ENCODE peak calls at places on chromosomes 11 and 22, in ten cellular contexts. E is upper lobe of right lung, Y is Calu3, S is left lung, B is GM06990, C is foreskin fibroblast, J is esophagus squamous epithelium, R is RWPE1, M is IMR-90, Z is fibroblast of lung. H is an unnamed sample.
A peak's percentile ranks its signal among the peaks of the same experiment; 100 is the strongest.

GRCh38 chr11:16860632-16861031 is 122.2 kb downstream of the C11orf58 start:
- DNase-seq in S (no peak), R (no peak), M (no peak), E (no peak), B (no peak), C (no peak), J (no peak), Z (no peak), Y (peak; percentile 17), H (no peak)

GRCh38 chr11:106880121-106880520 is 138.2 kb downstream of the GUCY1A2 start:
- DNase-seq in C (no peak), S (no peak), E (no peak), M (no peak), J (no peak), Y (no peak), Z (no peak), B (no peak), R (no peak), H (no peak)

GRCh38 chr11:73157141-73158010 is 15.3 kb upstream of the FCHSD2 start:
- DNase-seq in C (peak; percentile 84), M (peak; percentile 81), E (peak; percentile 68), S (peak; percentile 75), R (no peak), B (peak; percentile 82), Z (peak; percentile 65), Y (no peak), J (no peak), H (no peak)

GRCh38 chr11:59102259-59102765 is 4.7 kb upstream of the FAM111B start:
- DNase-seq in R (peak; percentile 10), C (peak; percentile 72), M (peak; percentile 13), J (no peak), Z (peak; percentile 36), S (peak; percentile 82), B (peak; percentile 88), E (peak; percentile 81), Y (peak; percentile 73), H (no peak)

GRCh38 chr11:56509439-56509838 is 18.3 kb upstream of the OR5M8 start:
- DNase-seq in Z (no peak), J (no peak), E (no peak), S (no peak), M (no peak), Y (peak; percentile 17), B (no peak), R (no peak), C (no peak), H (no peak)

GRCh38 chr11:87019582-87020271 is 18.0 kb upstream of the TMEM135 start:
- DNase-seq in E (no peak), Z (no peak), C (peak; percentile 29), S (no peak), R (no peak), Y (no peak), J (no peak), M (peak; percentile 45), B (no peak), H (no peak)

GRCh38 chr11:69450064-69450856 is 31.2 kb upstream of the LINC01488 start:
- DNase-seq in R (no peak), Y (no peak), E (no peak), M (no peak), B (no peak), J (no peak), Z (no peak), S (no peak), C (no peak), H (no peak)

GRCh38 chr11:313787-314547 is at the start of gene IFITM1:
- DNase-seq in R (peak; percentile 75), S (peak; percentile 76), Y (no peak), C (peak; percentile 85), E (peak; percentile 73), B (peak; percentile 82), Z (peak; percentile 86), J (no peak), M (peak; percentile 84), H (no peak)

GRCh38 chr22:42376721-42377177 is 55.5 kb downstream of the NFAM1 start:
- DNase-seq in E (peak; percentile 82), C (peak; percentile 99), R (no peak), B (no peak), S (no peak), M (peak; percentile 19), Y (no peak), J (no peak), Z (peak; percentile 89), H (peak; percentile 24)

GRCh38 chr11:48307760-48308386 is 1.9 kb downstream of the OR4S1 start:
- DNase-seq in R (peak; percentile 26), J (no peak), Z (peak; percentile 19), E (no peak), Y (peak; percentile 73), B (no peak), S (no peak), C (peak; percentile 16), M (peak; percentile 48), H (no peak)

GRCh38 chr11:8910662-8911039 is 338 bp upstream of the AKIP1 start:
- DNase-seq in R (no peak), Z (no peak), B (no peak), E (no peak), M (no peak), C (no peak), Y (no peak), J (no peak), S (no peak), H (no peak)

DNA sequence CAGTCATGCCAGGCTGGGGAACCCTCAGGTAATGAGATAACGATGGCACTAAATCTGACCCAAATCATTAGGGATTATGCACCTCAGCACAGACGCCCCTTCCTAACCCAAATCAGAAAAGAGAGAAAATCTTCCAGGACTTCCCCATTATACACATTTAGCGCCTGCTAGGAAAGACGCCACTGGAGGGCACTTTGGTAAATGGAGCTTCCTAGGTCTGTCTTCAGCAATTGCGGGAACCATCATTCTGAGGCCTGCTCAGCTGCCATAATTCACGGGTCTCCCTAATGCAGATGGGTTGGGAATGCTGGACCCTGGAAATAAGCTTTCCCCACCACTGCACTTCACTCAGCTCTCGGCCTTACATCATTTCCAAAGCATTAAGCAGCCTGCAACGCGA is 86.2 kb upstream of the OPCML start:
- DNase-seq in Y (no peak), M (no peak), J (no peak), C (no peak), E (no peak), B (no peak), R (no peak), Z (no peak), S (no peak), H (no peak)
- TF ChIP-seq CTCF in Y (no peak), M (no peak), J (no peak), C (no peak), E (no peak), B (no peak), R (no peak), Z (no peak), S (no peak), H (no peak)

GRCh38 chr22:22203048-22203971 is 41.3 kb upstream of the VPREB1 start:
- DNase-seq in R (no peak), S (no peak), J (no peak), E (no peak), Y (no peak), C (no peak), M (no peak), Z (no peak), B (no peak), H (no peak)

GRCh38 chr22:22201925-22202343 is 42.7 kb upstream of the VPREB1 start:
- DNase-seq in B (peak; percentile 34), S (no peak), Z (no peak), J (no peak), Y (no peak), C (no peak), E (no peak), M (no peak), R (no peak), H (no peak)

GRCh38 chr22:22200569-22201184 is 43.9 kb upstream of the VPREB1 start:
- DNase-seq in Z (no peak), M (no peak), J (no peak), C (no peak), E (no peak), R (no peak), Y (no peak), B (peak; percentile 35), S (no peak), H (no peak)

GRCh38 chr22:22199634-22200033 is 45.0 kb upstream of the VPREB1 start:
- DNase-seq in Z (no peak), J (no peak), R (no peak), M (no peak), C (no peak), Y (no peak), B (no peak), E (no peak), S (no peak), H (no peak)

DNA sequence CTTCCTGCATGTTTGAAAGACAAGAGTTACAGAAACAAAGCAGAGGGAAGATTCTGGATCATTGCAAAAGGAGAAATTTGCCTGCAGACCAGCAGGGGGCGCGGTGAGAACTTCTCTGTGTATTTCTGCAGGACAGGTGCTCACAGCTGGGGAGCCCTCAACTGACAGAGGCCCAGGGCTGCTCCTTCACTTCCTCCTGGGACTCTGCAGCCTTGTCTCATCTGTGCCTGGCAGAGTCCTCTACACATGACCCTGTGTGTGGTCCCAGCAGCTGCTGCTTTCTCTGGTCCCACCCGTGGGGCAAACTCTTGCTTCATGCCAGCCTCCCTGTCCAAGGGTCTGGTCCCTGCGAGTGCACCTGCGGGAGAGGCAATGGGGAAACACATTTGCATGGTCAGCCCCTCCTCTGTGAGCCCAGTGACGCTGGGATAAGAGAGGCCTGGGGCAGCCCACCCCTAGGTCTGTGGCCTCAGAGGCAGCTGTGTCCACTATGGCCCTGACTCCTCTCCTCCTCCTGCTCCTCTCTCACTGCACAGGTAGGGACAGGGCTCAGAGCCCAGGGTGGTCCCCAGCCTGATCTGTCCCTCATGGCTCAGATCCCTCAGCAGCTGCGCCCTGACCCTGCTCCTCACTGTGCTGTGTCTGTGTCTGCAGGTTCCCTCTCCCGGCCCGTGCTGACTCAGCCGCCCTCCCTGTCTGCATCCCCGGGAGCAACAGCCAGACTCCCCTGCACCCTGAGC is 43.2 kb upstream of the VPREB1 start:
- DNase-seq in C (peak; percentile 65), B (peak; percentile 69), E (peak; percentile 77), M (peak; percentile 24), Y (peak; percentile 59), J (no peak), S (no peak), R (peak; percentile 23), Z (peak; percentile 37), H (no peak)
- TF ChIP-seq CTCF in C (peak; percentile 65), B (peak; percentile 85), E (peak; percentile 86), M (peak; percentile 53), Y (peak; percentile 57), J (peak; percentile 49), S (peak; percentile 76), R (peak; percentile 84), Z (peak; percentile 70), H (peak; percentile 81)

GRCh38 chr22:45251828-45252227 is 11.1 kb upstream of the KIAA0930 start:
- DNase-seq in R (no peak), Z (no peak), E (no peak), J (no peak), S (no peak), M (no peak), Y (no peak), C (no peak), B (no peak), H (no peak)
- TF ChIP-seq CTCF in R (no peak), Z (no peak), E (no peak), J (no peak), S (no peak), M (no peak), Y (no peak), C (no peak), B (no peak), H (peak; percentile 8)

DNA sequence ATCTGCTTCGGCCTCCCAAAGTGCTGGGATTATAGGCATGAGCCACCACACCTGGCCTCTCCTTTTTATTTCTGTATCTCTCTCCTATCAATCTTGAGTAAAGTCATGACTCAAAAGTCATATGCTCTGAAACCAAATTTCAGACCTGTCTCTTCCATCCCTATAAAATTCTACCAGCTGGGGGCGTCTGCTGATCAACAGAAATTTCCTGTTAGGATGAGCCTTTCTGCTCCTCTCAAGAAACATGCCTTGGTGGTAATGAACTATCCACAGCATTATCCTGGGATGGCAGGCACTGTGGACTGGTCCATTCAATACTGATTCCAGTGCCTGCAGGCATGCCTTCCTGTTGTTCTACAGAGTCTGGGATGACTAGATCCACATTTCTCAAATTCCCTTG is 472.6 kb downstream of the NELL1 start:
- DNase-seq in B (no peak), E (no peak), Z (no peak), M (no peak), J (no peak), Y (no peak), R (no peak), S (no peak), C (no peak), H (no peak)
- TF ChIP-seq CTCF in B (peak; percentile 29), E (no peak), Z (no peak), M (no peak), J (no peak), Y (no peak), R (no peak), S (no peak), C (no peak), H (no peak)